ENCODE peak calls at places on chromosomes 5 and 9, in five cellular contexts. One of them, this sample, is unnamed.

GRCh38 chr5:83715316-83716060 is 5.2 kb downstream of the HAPLN1 start:
- DNase-seq in NCI-H1105 treated with DMSO at 0.1 percent for 48 hours: no peak
- DNase-seq in fibroblast of the aortic adventitia: no peak
- DNase-seq in T-cell: no peak
- DNase-seq in COR-L47: no peak
- DNase-seq in this sample: no peak

GRCh38 chr5:54874337-54875021 is 110.9 kb downstream of the ESM1 start:
- DNase-seq in COR-L47: no peak
- DNase-seq in NCI-H1105 treated with DMSO at 0.1 percent for 48 hours: no peak
- DNase-seq in T-cell: no peak
- DNase-seq in fibroblast of the aortic adventitia: peak
- DNase-seq in this sample: no peak

GRCh38 chr9:110452227-110452801 is 114.7 kb upstream of the TXNDC8 start:
- DNase-seq in T-cell: no peak
- DNase-seq in fibroblast of the aortic adventitia: peak
- DNase-seq in COR-L47: no peak
- DNase-seq in NCI-H1105 treated with DMSO at 0.1 percent for 48 hours: no peak
- DNase-seq in this sample: peak

GRCh38 chr5:119078071-119078846 is 7.4 kb downstream of the DMXL1 start:
- DNase-seq in NCI-H1105 treated with DMSO at 0.1 percent for 48 hours: no peak
- DNase-seq in fibroblast of the aortic adventitia: no peak
- DNase-seq in T-cell: no peak
- DNase-seq in COR-L47: no peak
- DNase-seq in this sample: no peak

GRCh38 chr5:178768371-178769260 is 38.2 kb upstream of the ZNF354A start:
- DNase-seq in NCI-H1105 treated with DMSO at 0.1 percent for 48 hours: no peak
- DNase-seq in T-cell: no peak
- DNase-seq in COR-L47: no peak
- DNase-seq in fibroblast of the aortic adventitia: no peak
- DNase-seq in this sample: no peak

GRCh38 chr5:35202319-35203111 is 27.8 kb downstream of the PRLR start:
- DNase-seq in NCI-H1105 treated with DMSO at 0.1 percent for 48 hours: no peak
- DNase-seq in COR-L47: no peak
- DNase-seq in fibroblast of the aortic adventitia: peak
- DNase-seq in T-cell: no peak
- DNase-seq in this sample: no peak

GRCh38 chr5:176573564-176574296 is 24.6 kb downstream of the CDHR2 start:
- DNase-seq in NCI-H1105 treated with DMSO at 0.1 percent for 48 hours: peak
- DNase-seq in fibroblast of the aortic adventitia: peak
- DNase-seq in COR-L47: peak
- DNase-seq in T-cell: peak
- DNase-seq in this sample: peak

GRCh38 chr9:137176302-137177182 is 4.7 kb upstream of the TMEM210 start:
- DNase-seq in fibroblast of the aortic adventitia: peak
- DNase-seq in NCI-H1105 treated with DMSO at 0.1 percent for 48 hours: peak
- DNase-seq in T-cell: no peak
- DNase-seq in COR-L47: peak
- DNase-seq in this sample: no peak

GRCh38 chr9:114834386-114834785 is 28.5 kb upstream of the TNFSF15 start:
- DNase-seq in fibroblast of the aortic adventitia: no peak
- DNase-seq in T-cell: no peak
- DNase-seq in NCI-H1105 treated with DMSO at 0.1 percent for 48 hours: no peak
- DNase-seq in COR-L47: no peak
- DNase-seq in this sample: no peak

GRCh38 chr5:170273968-170274710 is 23.4 kb downstream of the LCP2 start:
- DNase-seq in fibroblast of the aortic adventitia: no peak
- DNase-seq in T-cell: peak
- DNase-seq in NCI-H1105 treated with DMSO at 0.1 percent for 48 hours: peak
- DNase-seq in COR-L47: peak
- DNase-seq in this sample: peak

GRCh38 chr5:111227805-111228204 is 3.6 kb downstream of the CAMK4 start:
- DNase-seq in COR-L47: no peak
- DNase-seq in NCI-H1105 treated with DMSO at 0.1 percent for 48 hours: peak
- DNase-seq in fibroblast of the aortic adventitia: peak
- DNase-seq in T-cell: peak
- DNase-seq in this sample: no peak